ENCODE peak calls at places on chromosomes 16 and 17, in five cellular contexts. Y, T, X, O and D are unnamed samples.

GRCh38 chr17:76834889-76835288 is 33.3 kb upstream of the MGAT5B start:
- DNase-seq in O (peak), Y (no peak), X (no peak), T (no peak), D (no peak)

GRCh38 chr17:57221366-57222350 is 34.7 kb upstream of the MSI2 start:
- DNase-seq in Y (no peak), X (no peak), T (no peak), O (no peak), D (no peak)

GRCh38 chr16:4263504-4264436 is 9.1 kb downstream of the TFAP4 start:
- DNase-seq in X (peak), O (no peak), T (peak), Y (peak), D (peak)

GRCh38 chr17:7573324-7574080 is 5.9 kb upstream of the CD68 start:
- DNase-seq in Y (peak), O (peak), X (peak), T (peak), D (peak)

GRCh38 chr17:3553419-3554401 is 3.9 kb downstream of the TRPV3 start:
- DNase-seq in Y (no peak), T (no peak), X (peak), O (no peak), D (no peak)

GRCh38 chr16:72902276-72902675 is 145.7 kb downstream of the ZFHX3 start:
- DNase-seq in X (no peak), T (no peak), O (no peak), Y (no peak), D (no peak)

GRCh38 chr16:11972128-11972527 is 4.4 kb upstream of the SNX29 start:
- DNase-seq in X (no peak), O (no peak), T (no peak), Y (no peak), D (no peak)

GRCh38 chr17:34623856-34624766 is 44.7 kb downstream of the TMEM132E start:
- DNase-seq in Y (no peak), O (no peak), T (no peak), X (no peak), D (no peak)

GRCh38 chr16:4409081-4409932 is 7.1 kb downstream of the CORO7 start:
- DNase-seq in O (no peak), X (peak), T (no peak), Y (no peak), D (peak)

GRCh38 chr17:43146649-43147048 is 21.5 kb upstream of the BRCA1 start:
- DNase-seq in T (no peak), O (no peak), Y (no peak), X (no peak), D (no peak)